ENCODE peak calls at places on chromosomes 2 and 18, in ten cellular contexts. Z is GM12865; D is pancreas; P is activated CD8-positive, alpha-beta memory T cell treated with anti-CD3 and anti-CD28 coated beads, Interleukin-2, amount 50 U/mL, for 48 hours; F is AML-193; U is NCI-H1417; X is endothelial cell; M is left colon; W is GDM1; T is progenitor cell of endocrine pancreas. H is an unnamed sample.

GRCh38 chr2:53969285-53970094 is 1.3 kb downstream of the PSME4 start:
- DNase-seq in Z (peak), D (no peak), P (no peak), F (peak), U (peak), X (no peak), M (no peak), W (no peak), T (no peak), H (peak)

GRCh38 chr2:133264951-133265949 is 303.0 kb downstream of the NCKAP5 start:
- DNase-seq in Z (no peak), D (peak), P (no peak), F (no peak), U (peak), X (peak), M (peak), W (no peak), T (peak), H (no peak)

GRCh38 chr2:43539436-43539835 is 56.4 kb downstream of the THADA start:
- DNase-seq in Z (no peak), D (no peak), P (no peak), F (no peak), U (no peak), X (no peak), M (no peak), W (no peak), T (no peak), H (no peak)

GRCh38 chr18:43952398-43952797 is 675.1 kb upstream of the SYT4 start:
- DNase-seq in Z (no peak), D (no peak), P (no peak), F (no peak), U (no peak), X (no peak), M (no peak), W (no peak), T (no peak), H (no peak)

GRCh38 chr18:73407506-73407905 is 539.7 kb upstream of the NETO1 start:
- DNase-seq in Z (no peak), D (no peak), P (no peak), F (no peak), U (no peak), X (no peak), M (no peak), W (no peak), T (no peak), H (no peak)

GRCh38 chr2:138827426-138828054 is 47.4 kb upstream of the NXPH2 start:
- DNase-seq in Z (peak), D (no peak), P (no peak), F (peak), U (peak), X (peak), M (no peak), W (peak), T (no peak), H (peak)

GRCh38 chr2:37454851-37455762 is 110.7 kb downstream of the QPCT start:
- DNase-seq in Z (no peak), D (no peak), P (no peak), F (no peak), U (no peak), X (peak), M (no peak), W (no peak), T (no peak), H (no peak)

GRCh38 chr2:61018319-61018750 is 280 bp upstream of the PUS10 start:
- DNase-seq in Z (no peak), D (no peak), P (no peak), F (peak), U (no peak), X (no peak), M (no peak), W (no peak), T (no peak), H (no peak)